ENCODE peak calls at places on chromosome 19, in seven cellular contexts. C is AG10803; H is ascending aorta; U is NT2/D1; K is CD8-positive, alpha-beta T cell; L is upper lobe of right lung; Z is CD8-positive, alpha-beta memory T cell. E is an unnamed sample.

GRCh38 chr19:55474269-55475265 is 1.9 kb upstream of the ZNF628 start:
- DNase-seq in Z (no peak), K (no peak), H (no peak), C (peak), U (no peak), L (no peak), E (no peak)

GRCh38 chr19:12166596-12166995 is 3.7 kb downstream of the ZNF136 start:
- DNase-seq in C (peak), L (no peak), U (no peak), Z (no peak), H (no peak), K (no peak), E (no peak)

GRCh38 chr19:58395220-58395978 is at the start of gene RNF225:
- DNase-seq in Z (no peak), L (peak), U (no peak), H (no peak), C (no peak), K (no peak), E (no peak)

GRCh38 chr19:38669532-38669931 is 22.1 kb downstream of the ACTN4 start:
- DNase-seq in U (no peak), L (no peak), Z (peak), H (no peak), K (no peak), C (no peak), E (no peak)

GRCh38 chr19:35620001-35620400 is 7.5 kb downstream of the HAUS5 start:
- DNase-seq in U (no peak), C (no peak), H (no peak), Z (no peak), L (no peak), K (no peak), E (no peak)

GRCh38 chr19:6221878-6222746 is 57.7 kb downstream of the MLLT1 start:
- DNase-seq in K (no peak), U (no peak), C (no peak), Z (no peak), L (no peak), H (no peak), E (no peak)

GRCh38 chr19:10624585-10624984 is 768 bp upstream of the SLC44A2 start:
- DNase-seq in Z (peak), C (no peak), K (no peak), L (no peak), U (no peak), H (no peak), E (no peak)

GRCh38 chr19:34320277-34320676 is 44.7 kb upstream of the GPI start:
- DNase-seq in K (no peak), C (no peak), L (no peak), U (no peak), Z (no peak), H (no peak), E (no peak)

GRCh38 chr19:35178701-35179100 is 24.2 kb downstream of the FXYD5 start:
- DNase-seq in H (no peak), U (no peak), K (no peak), L (peak), Z (no peak), C (peak), E (no peak)

GRCh38 chr19:7679771-7680605 is 645 bp upstream of the TRAPPC5 start:
- DNase-seq in Z (no peak), U (no peak), H (no peak), L (no peak), K (no peak), C (no peak), E (no peak)

GRCh38 chr19:12194827-12195500 is 32.1 kb downstream of the ZNF136 start:
- DNase-seq in C (peak), U (peak), K (peak), Z (peak), L (peak), H (peak), E (no peak)

GRCh38 chr19:34962281-34962944 is 1.6 kb downstream of the ZNF792 start:
- DNase-seq in L (no peak), K (no peak), U (no peak), H (no peak), Z (peak), C (no peak), E (no peak)

GRCh38 chr19:32464279-32464678 is 58.7 kb downstream of the DPY19L3 start:
- DNase-seq in C (peak), K (no peak), H (no peak), U (no peak), Z (no peak), L (no peak), E (no peak)

GRCh38 chr19:38975214-38975860 is at the start of gene FBXO17:
- DNase-seq in L (peak), Z (no peak), H (no peak), K (no peak), C (peak), U (no peak), E (peak)

GRCh38 chr19:45771331-45771933 is 2.4 kb upstream of the SIX5 start:
- DNase-seq in C (no peak), Z (no peak), U (no peak), K (no peak), H (no peak), L (no peak), E (no peak)
- H3K4me3 ChIP-seq in C (no peak), Z (no peak), U (no peak), K (no peak), H (no peak), L (peak), E (no peak)

GRCh38 chr19:51921949-51922348 is 5.3 kb upstream of the ZNF613 start:
- DNase-seq in H (no peak), U (no peak), K (no peak), L (no peak), C (no peak), Z (no peak), E (no peak)
- H3K4me3 ChIP-seq in H (no peak), U (no peak), K (no peak), L (no peak), C (no peak), Z (no peak), E (no peak)

GRCh38 chr19:28284389-28284788 is 928.6 kb downstream of the UQCRFS1 start:
- DNase-seq in L (no peak), C (no peak), K (no peak), H (no peak), Z (no peak), U (no peak), E (no peak)
- H3K4me3 ChIP-seq in L (no peak), C (no peak), K (no peak), H (no peak), Z (no peak), U (no peak), E (no peak)

GRCh38 chr19:48633148-48634035 is 3.8 kb downstream of the DBP start:
- DNase-seq in L (no peak), K (no peak), C (no peak), H (no peak), Z (no peak), U (no peak), E (no peak)
- H3K4me3 ChIP-seq in L (peak), K (peak), C (peak), H (no peak), Z (peak), U (no peak), E (peak)

DNA sequence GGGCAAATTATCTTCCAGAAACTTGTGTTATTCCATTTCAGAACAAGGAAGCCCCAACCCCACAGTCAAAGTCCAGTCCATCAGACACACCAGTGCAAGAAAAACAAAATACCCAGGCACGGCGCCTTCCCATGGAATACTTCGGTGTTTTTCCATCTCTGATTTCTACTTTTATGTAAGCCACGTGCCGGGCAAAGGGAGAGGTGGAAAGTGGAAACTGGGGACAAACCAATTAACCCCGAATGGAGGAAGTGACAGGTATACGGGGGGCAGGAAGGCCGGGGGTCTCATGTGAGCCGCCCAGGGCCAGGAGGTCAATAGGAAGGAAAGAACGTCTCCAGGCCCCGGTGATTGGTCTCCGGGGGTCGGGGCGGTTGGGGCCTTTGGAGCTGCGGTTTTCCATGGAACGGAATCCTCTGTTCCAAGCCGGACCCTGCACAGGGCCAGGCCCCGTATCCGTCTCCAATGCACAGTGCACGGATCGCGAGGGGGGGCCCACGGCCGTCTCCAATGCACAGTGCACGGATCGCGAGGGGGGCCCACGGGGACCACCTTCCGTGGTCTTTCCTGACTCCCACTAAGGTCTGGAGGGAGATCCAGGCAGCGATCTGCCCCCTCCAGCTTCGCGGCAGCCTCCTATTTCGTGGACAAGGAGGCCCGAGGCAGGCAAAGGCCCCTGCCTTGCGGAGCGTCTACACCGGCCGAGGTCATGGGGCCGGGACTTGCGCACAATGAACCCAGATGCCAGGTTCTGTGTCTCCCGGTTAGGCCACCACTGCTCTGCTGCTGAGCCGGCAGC is 79.7 kb downstream of the GADD45B start:
- DNase-seq in L (no peak), H (no peak), K (no peak), C (no peak), U (no peak), Z (no peak), E (no peak)
- H3K4me3 ChIP-seq in L (no peak), H (no peak), K (no peak), C (no peak), U (no peak), Z (no peak), E (no peak)

GRCh38 chr19:18762125-18763023 is 28.7 kb downstream of the COMP start:
- DNase-seq in C (no peak), K (no peak), H (no peak), Z (no peak), L (peak), U (no peak), E (no peak)
- H3K4me3 ChIP-seq in C (no peak), K (no peak), H (no peak), Z (no peak), L (peak), U (no peak), E (no peak)

GRCh38 chr19:14028901-14029300 is 953 bp downstream of the RLN3 start:
- DNase-seq in L (no peak), K (no peak), H (no peak), U (no peak), C (no peak), Z (no peak), E (no peak)

GRCh38 chr19:14027856-14028450 is at the start of gene RLN3:
- DNase-seq in U (no peak), K (no peak), Z (no peak), H (no peak), L (no peak), C (no peak), E (no peak)

GRCh38 chr19:14031719-14032480 is at the start of gene IL27RA:
- DNase-seq in C (peak), H (no peak), L (peak), U (peak), K (peak), Z (peak), E (peak)

GRCh38 chr19:14033946-14034345 is 2.4 kb downstream of the IL27RA start:
- DNase-seq in C (no peak), K (no peak), H (no peak), U (no peak), L (no peak), Z (no peak), E (no peak)

DNA sequence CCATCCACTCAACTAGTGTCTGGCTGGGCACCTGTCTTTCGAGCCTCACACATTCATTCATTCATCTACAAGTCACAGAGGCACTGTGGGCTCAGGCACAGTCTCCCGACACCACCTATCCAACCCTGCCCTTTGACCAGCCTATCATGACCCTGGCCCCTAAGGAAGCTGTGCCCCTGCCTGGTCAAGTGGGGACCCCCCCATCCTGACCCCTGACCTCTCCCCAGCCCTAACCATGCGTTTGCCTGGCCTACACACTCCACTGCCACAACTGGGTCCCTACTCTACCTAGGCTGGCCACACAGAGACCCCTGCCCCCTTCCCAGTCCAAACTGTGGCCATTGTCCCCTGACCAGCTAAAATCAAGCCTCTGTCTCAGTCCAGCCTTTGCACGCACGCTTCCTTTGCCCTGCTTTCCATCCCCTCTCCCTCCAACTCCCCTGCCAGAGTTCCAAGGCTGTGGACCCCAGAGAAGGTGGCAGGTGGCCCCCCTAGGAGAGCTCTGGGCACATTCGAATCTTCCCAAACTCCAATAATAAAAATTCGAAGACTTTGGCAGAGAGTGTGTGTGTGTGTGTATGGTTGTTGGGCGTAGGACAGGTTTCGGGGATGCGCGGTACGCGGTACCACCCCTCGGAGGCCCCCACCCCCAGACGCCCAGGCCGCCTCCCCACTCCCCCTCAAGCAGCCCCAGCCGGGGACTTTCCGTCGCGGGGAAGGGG is 404 bp upstream of the IL27RA start:
- DNase-seq in U (no peak), K (no peak), H (no peak), C (no peak), Z (no peak), L (no peak), E (no peak)
- H3K4me3 ChIP-seq in U (peak), K (peak), H (peak), C (peak), Z (peak), L (peak), E (peak)

DNA sequence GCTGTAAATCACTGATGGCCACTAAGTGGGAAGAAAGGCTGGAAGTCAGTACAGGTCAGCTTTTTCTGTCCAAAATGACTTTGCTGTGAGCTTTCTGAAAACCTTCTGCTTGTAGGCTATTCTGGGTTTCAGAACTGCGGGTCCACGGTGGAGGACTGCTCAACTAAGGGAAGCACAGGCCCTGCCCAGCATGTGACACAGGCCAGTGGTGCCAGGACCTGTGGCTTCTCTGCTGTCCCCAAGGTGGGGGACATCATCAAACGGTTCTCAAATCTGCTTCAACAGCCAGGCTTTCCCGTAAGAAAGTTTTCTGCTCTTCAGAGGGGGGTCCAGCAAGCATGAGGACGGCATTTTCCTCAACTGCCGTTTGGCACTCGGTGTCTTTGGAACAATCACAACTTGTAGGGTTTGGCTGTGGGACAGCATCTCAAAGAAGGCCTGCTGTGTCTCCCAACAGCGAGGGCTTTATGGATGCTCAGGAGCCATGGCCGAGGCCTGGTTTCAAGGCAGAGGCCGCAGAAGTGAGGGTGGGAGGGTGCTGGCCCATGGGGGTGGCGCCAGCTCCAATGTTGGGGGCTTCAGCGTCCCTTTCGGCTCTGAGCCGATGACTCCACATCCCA is 3.8 kb downstream of the SGTA start:
- DNase-seq in H (no peak), Z (no peak), L (no peak), C (no peak), K (no peak), U (no peak), E (no peak)
- H3K4me3 ChIP-seq in H (no peak), Z (no peak), L (no peak), C (no peak), K (no peak), U (no peak), E (no peak)

DNA sequence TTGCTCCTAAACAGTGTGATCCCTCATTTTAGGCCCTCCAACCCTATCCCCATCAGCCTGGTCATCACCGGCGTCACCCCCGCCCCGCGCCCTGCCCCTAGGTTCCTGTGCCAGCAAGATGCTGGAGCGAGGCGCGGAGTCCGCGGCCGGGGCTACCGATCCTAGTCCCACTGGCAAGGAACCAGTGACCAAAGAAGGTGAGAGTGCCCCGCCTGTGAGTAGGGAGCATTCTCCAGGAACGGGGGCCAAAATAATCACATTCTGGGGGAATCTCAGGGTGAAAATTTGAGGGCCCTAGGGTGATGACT is 1.3 kb downstream of the ZNF575 start:
- DNase-seq in Z (no peak), U (no peak), H (no peak), L (no peak), C (no peak), K (no peak), E (no peak)
- H3K4me3 ChIP-seq in Z (peak), U (peak), H (peak), L (peak), C (peak), K (no peak), E (no peak)